ENCODE peak calls at places on chromosomes 6 and 20, in seven cellular contexts. D, S, Y, B, F, J and P are unnamed samples.

GRCh38 chr20:7180261-7181045 is 413.0 kb downstream of the BMP2 start:
- DNase-seq in D (no peak), S (no peak), B (no peak), F (no peak), J (no peak), Y (no peak), P (no peak)

GRCh38 chr6:39328066-39328465 is 5.6 kb upstream of the KCNK16 start:
- DNase-seq in D (no peak), Y (no peak), B (no peak), J (no peak), S (no peak), F (no peak), P (no peak)

GRCh38 chr6:45933855-45934254 is 81.8 kb downstream of the CLIC5 start:
- DNase-seq in S (no peak), J (no peak), F (no peak), Y (no peak), D (no peak), B (no peak), P (no peak)

GRCh38 chr6:149565539-149566371 is 420 bp upstream of the GINM1 start:
- DNase-seq in S (peak; percentile 96), Y (peak; percentile 98), B (peak; percentile 51), D (peak; percentile 97), J (peak; percentile 63), F (peak; percentile 99), P (peak; percentile 99)

GRCh38 chr6:42197574-42198362 is 3.0 kb upstream of the GUCA1B start:
- DNase-seq in S (no peak), F (no peak), Y (no peak), D (no peak), B (no peak), J (peak; percentile 66), P (no peak)

GRCh38 chr6:15398657-15399287 is 152.9 kb downstream of the JARID2 start:
- DNase-seq in F (peak; percentile 31), J (no peak), B (no peak), D (no peak), S (no peak), Y (no peak), P (peak; percentile 68)

GRCh38 chr6:54193560-54193959 is 82.3 kb downstream of the MLIP start:
- DNase-seq in B (no peak), D (no peak), S (no peak), J (no peak), Y (no peak), F (no peak), P (no peak)

GRCh38 chr6:10956776-10957175 is 69.9 kb downstream of the SYCP2L start:
- DNase-seq in S (no peak), F (no peak), D (no peak), J (no peak), Y (no peak), B (no peak), P (no peak)

GRCh38 chr6:124795879-124796838 is 166.1 kb upstream of the RNF217 start:
- DNase-seq in D (no peak), J (no peak), B (no peak), S (peak; percentile 73), F (no peak), Y (no peak), P (peak; percentile 3)

GRCh38 chr6:98831057-98832031 is 3.0 kb upstream of the POU3F2 start:
- DNase-seq in J (no peak), F (no peak), S (peak; percentile 60), Y (no peak), B (no peak), D (no peak), P (peak; percentile 20)

GRCh38 chr20:57711826-57712225 is 2.0 kb upstream of the PMEPA1 start:
- DNase-seq in F (no peak), D (no peak), B (no peak), Y (no peak), S (no peak), J (no peak), P (no peak)

GRCh38 chr6:56292505-56293181 is 45.3 kb upstream of the COL21A1 start:
- DNase-seq in Y (peak; percentile 23), B (no peak), F (no peak), J (peak; percentile 20), D (no peak), S (peak; percentile 73), P (peak; percentile 15)

GRCh38 chr6:1255646-1256365 is 56.1 kb upstream of the FOXQ1 start:
- DNase-seq in J (no peak), F (no peak), B (no peak), S (no peak), Y (no peak), D (no peak), P (no peak)

GRCh38 chr6:104301921-104302320 is 557.8 kb downstream of the HACE1 start:
- DNase-seq in J (no peak), B (no peak), D (no peak), Y (no peak), F (no peak), S (no peak), P (no peak)

GRCh38 chr6:84651583-84651982 is 112.8 kb downstream of the TBX18 start:
- DNase-seq in S (no peak), B (no peak), F (no peak), J (no peak), Y (no peak), D (no peak), P (no peak)

GRCh38 chr6:136553166-136553787 is 3.1 kb upstream of the MAP7 start:
- DNase-seq in B (no peak), D (peak; percentile 72), J (no peak), Y (no peak), S (no peak), F (no peak), P (no peak)

GRCh38 chr6:21134401-21134800 is 459.1 kb upstream of the SOX4 start:
- DNase-seq in Y (no peak), B (no peak), D (no peak), F (no peak), J (no peak), S (no peak), P (no peak)

GRCh38 chr20:58020656-58021454 is 207.6 kb downstream of the ANKRD60 start:
- DNase-seq in J (no peak), S (no peak), Y (no peak), D (no peak), F (no peak), B (no peak), P (no peak)

GRCh38 chr20:41900292-41900691 is 282.1 kb upstream of the CHD6 start:
- DNase-seq in Y (no peak), S (no peak), D (no peak), J (no peak), B (no peak), F (no peak), P (no peak)

GRCh38 chr6:147194652-147195403 is 9.4 kb upstream of the STXBP5 start:
- DNase-seq in D (no peak), F (no peak), S (no peak), J (no peak), B (no peak), Y (no peak), P (no peak)

GRCh38 chr20:43011491-43011890 is 178.2 kb downstream of the PTPRT start:
- DNase-seq in B (no peak), D (no peak), Y (no peak), S (no peak), F (no peak), J (no peak), P (no peak)

GRCh38 chr6:165956874-165957273 is 210.8 kb downstream of the TBXT start:
- DNase-seq in F (no peak), B (no peak), S (no peak), J (no peak), Y (no peak), D (no peak), P (no peak)

GRCh38 chr6:13846841-13847240 is 32.5 kb upstream of the MCUR1 start:
- DNase-seq in J (no peak), F (no peak), D (no peak), S (peak; percentile 61), Y (no peak), B (no peak), P (no peak)
- TF ChIP-seq CTCF in J (peak; percentile 9), F (peak; percentile 23), D (no peak), S (peak; percentile 58), Y (no peak), B (no peak), P (no peak)

GRCh38 chr6:157433678-157434081 is 52.7 kb downstream of the ZDHHC14 start:
- DNase-seq in F (no peak), J (no peak), D (no peak), B (no peak), Y (no peak), S (no peak), P (no peak)
- TF ChIP-seq CTCF in F (no peak), J (no peak), D (no peak), B (no peak), Y (no peak), S (no peak), P (no peak)

GRCh38 chr20:44576297-44576696 is 6.1 kb upstream of the PKIG start:
- DNase-seq in D (no peak), J (no peak), F (no peak), S (no peak), B (no peak), Y (no peak), P (peak; percentile 55)
- TF ChIP-seq CTCF in D (peak; percentile 28), J (no peak), F (peak; percentile 67), S (peak; percentile 21), B (peak; percentile 29), Y (no peak), P (peak; percentile 63)

DNA sequence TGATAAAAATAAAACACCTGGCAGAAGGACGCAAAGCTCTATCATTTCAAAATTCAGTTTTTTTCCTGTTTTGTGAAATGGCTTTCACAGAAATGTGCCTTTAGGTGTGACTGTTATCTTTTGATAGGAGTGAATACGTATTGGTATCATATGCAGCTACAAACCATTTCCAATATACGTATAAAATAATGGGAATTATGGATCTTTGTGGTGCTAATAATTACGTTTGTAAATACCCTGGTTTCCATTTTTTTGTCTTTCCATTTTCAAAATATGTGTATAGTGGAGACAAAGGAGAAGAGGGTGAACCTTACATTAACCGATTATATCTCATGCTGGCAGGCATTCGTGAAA is 108.7 kb upstream of the GMDS start:
- DNase-seq in B (no peak), S (no peak), F (no peak), Y (no peak), D (no peak), J (no peak), P (no peak)
- TF ChIP-seq CTCF in B (no peak), S (no peak), F (no peak), Y (no peak), D (no peak), J (no peak), P (no peak)

DNA sequence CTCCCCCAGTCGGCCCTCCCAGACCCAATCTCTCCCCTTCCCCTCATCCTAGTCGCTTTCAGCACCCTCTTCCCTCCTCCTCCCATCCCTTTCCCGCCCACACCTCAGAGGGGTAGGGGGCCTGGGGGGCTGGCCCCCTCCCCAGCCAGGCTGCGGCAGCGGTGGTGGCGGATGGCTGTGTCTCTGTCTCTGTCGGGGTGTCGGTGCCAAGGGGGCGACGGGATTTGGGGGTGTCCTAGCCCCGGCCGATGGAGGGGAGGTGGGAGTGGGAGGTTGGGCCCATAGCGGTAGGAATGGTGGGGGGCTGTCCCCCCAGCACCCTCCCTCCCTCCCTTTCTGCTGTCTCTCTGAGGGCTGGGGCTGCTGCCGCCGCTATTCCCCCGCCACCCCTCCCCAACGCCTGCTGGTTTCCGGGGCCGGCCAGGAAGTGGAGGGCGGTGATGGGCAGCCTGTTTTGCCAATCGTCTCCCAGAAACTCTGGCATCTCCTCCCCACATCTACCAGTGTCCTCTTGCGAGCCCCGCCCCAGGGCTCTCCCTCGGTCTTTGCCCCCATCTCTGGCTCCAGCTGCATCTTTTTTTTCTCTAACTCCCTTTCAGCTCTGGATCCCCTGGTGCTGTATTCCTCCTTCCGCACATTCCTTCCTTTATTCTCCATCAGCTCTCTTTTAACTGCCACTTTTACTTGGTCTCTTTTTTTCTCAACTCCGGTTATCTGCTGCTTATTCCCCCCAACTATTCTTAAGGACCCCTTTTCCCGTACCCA is at the start of gene AGPAT1:
- DNase-seq in F (peak; percentile 90), S (peak; percentile 97), B (peak; percentile 51), J (peak; percentile 93), Y (peak; percentile 96), D (peak; percentile 99), P (peak; percentile 99)
- TF ChIP-seq CTCF in F (no peak), S (no peak), B (no peak), J (no peak), Y (no peak), D (no peak), P (no peak)